ENCODE peak calls at places on chromosomes 5 and 9, in four cellular contexts. Q, X, S and P are unnamed samples. For H3K4me1 and H3K27me3, the result is how much of the 10 kb centered on the place peaks cover.

GRCh38 chr9:111957856-111958631 is 61.4 kb downstream of the UGCG start:
- DNase-seq in Q (no peak), X (peak), S (no peak), P (no peak)

GRCh38 chr9:581673-582497 is 259.6 kb upstream of the DMRT1 start:
- DNase-seq in Q (peak), X (no peak), S (no peak), P (no peak)

GRCh38 chr5:72248352-72249032 is 71.5 kb downstream of the MRPS27 start:
- DNase-seq in Q (no peak), X (no peak), S (no peak), P (no peak)

GRCh38 chr5:80437326-80437725 is 29.5 kb downstream of the ZFYVE16 start:
- DNase-seq in Q (no peak), X (no peak), S (no peak), P (no peak)

GRCh38 chr9:70428781-70429180 is 14.3 kb upstream of the KLF9 start:
- DNase-seq in Q (no peak), X (no peak), S (no peak), P (no peak)

GRCh38 chr9:14062449-14063187 is 251.3 kb downstream of the NFIB start:
- DNase-seq in Q (no peak), X (no peak), S (no peak), P (no peak)

GRCh38 chr9:126754436-126755324 is 50.2 kb upstream of the ZBTB43 start:
- DNase-seq in Q (no peak), X (no peak), S (no peak), P (no peak)

GRCh38 chr9:110555971-110556370 is 23.6 kb downstream of the SVEP1 start:
- DNase-seq in Q (no peak), X (no peak), S (no peak), P (no peak)

GRCh38 chr5:134620634-134621033 is 12.0 kb downstream of the SAR1B start:
- DNase-seq in Q (no peak), X (no peak), S (no peak), P (no peak)

GRCh38 chr5:33604503-33604902 is 163.7 kb downstream of the TARS1 start:
- DNase-seq in Q (no peak), X (no peak), S (no peak), P (no peak)

GRCh38 chr5:178236685-178237084 is 4.1 kb upstream of the PHYKPL start:
- DNase-seq in Q (no peak), X (no peak), S (no peak), P (no peak)

GRCh38 chr9:92808726-92809451 is 44.3 kb upstream of the BICD2 start:
- DNase-seq in Q (peak), X (peak), S (peak), P (no peak)

GRCh38 chr5:136810198-136810823 is 445.0 kb upstream of the TRPC7 start:
- DNase-seq in Q (no peak), X (no peak), S (no peak), P (no peak)

GRCh38 chr9:84921175-84921574 is 251.6 kb downstream of the NTRK2 start:
- DNase-seq in Q (no peak), X (no peak), S (no peak), P (no peak)

GRCh38 chr5:172659909-172660628 is 19.0 kb downstream of the NEURL1B start:
- DNase-seq in Q (peak), X (no peak), S (peak), P (no peak)

GRCh38 chr5:11007251-11007650 is 246.2 kb upstream of the DAP start:
- DNase-seq in Q (no peak), X (no peak), S (no peak), P (no peak)

GRCh38 chr5:95892784-95893354 is 68.8 kb downstream of the ELL2 start:
- DNase-seq in Q (peak), X (no peak), S (no peak), P (no peak)

GRCh38 chr5:41797672-41798071 is 72.6 kb downstream of the OXCT1 start:
- DNase-seq in Q (no peak), X (no peak), S (no peak), P (no peak)

GRCh38 chr9:76458903-76459690 is at the start of gene GCNT1:
- DNase-seq in Q (peak), X (peak), S (peak), P (peak)

GRCh38 chr5:102663771-102664530 is 91.2 kb upstream of the PAM start:
- DNase-seq in Q (no peak), X (no peak), S (no peak), P (no peak)

GRCh38 chr5:157866536-157866935 is 7.6 kb upstream of the CLINT1 start:
- DNase-seq in Q (no peak), X (no peak), S (no peak), P (no peak)

GRCh38 chr5:152592416-152592815 is 187.3 kb upstream of the NMUR2 start:
- DNase-seq in Q (no peak), X (no peak), S (no peak), P (no peak)

GRCh38 chr5:55897206-55897894 is 46.2 kb downstream of the IL31RA start:
- DNase-seq in Q (no peak), X (no peak), S (no peak), P (no peak)
- H3K4me3 ChIP-seq in Q (no peak), X (no peak), S (no peak), P (no peak)

GRCh38 chr5:32029291-32029690 is 144.8 kb downstream of the GOLPH3 start:
- DNase-seq in Q (no peak), X (no peak), S (no peak), P (no peak)

GRCh38 chr5:32027717-32028321 is 146.3 kb downstream of the GOLPH3 start:
- DNase-seq in Q (peak), X (no peak), S (no peak), P (no peak)

GRCh38 chr5:32030686-32031478 is 143.2 kb downstream of the GOLPH3 start:
- DNase-seq in Q (no peak), X (no peak), S (no peak), P (no peak)

GRCh38 chr5:32027093-32027716 is 146.9 kb downstream of the GOLPH3 start:
- DNase-seq in Q (peak), X (no peak), S (no peak), P (no peak)

DNA sequence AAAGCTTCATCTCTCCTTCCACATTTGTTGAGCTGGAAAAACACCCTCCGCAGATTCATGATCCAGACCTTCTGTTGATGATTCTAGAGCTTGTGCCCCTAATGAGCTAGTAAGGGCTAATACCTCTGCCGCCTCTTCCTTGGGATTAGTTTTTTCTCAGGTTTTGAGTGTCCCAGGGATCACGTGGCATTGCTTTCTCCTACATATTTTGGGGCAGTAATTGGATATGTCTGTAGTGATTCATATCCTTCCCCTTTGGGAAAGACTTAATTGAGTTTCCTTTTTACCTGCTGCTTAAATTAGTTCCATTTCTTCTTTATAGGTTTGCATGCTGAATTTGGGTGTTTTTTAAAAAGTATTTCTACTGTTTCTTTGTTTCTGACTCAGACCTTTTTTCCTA is 143.9 kb downstream of the GOLPH3 start:
- DNase-seq in Q (no peak), X (no peak), S (no peak), P (no peak)
- H3K4me1 ChIP-seq in Q (under half), X (under half), S (half or more), P (under half)

GRCh38 chr5:140037012-140037411 is 6.1 kb downstream of the NRG2 start:
- DNase-seq in Q (no peak), X (no peak), S (no peak), P (no peak)
- H3K27me3 ChIP-seq in Q (half or more), X (under half), S (under half), P (under half)

GRCh38 chr5:7816535-7816901 is 34.4 kb downstream of the CFAP90 start:
- DNase-seq in Q (peak), X (no peak), S (no peak), P (no peak)
- H3K4me3 ChIP-seq in Q (peak), X (no peak), S (no peak), P (no peak)

GRCh38 chr9:130334915-130335314 is 69.4 kb downstream of the HMCN2 start:
- DNase-seq in Q (no peak), X (no peak), S (no peak), P (no peak)

GRCh38 chr9:130331573-130331972 is 66.0 kb downstream of the HMCN2 start:
- DNase-seq in Q (peak), X (no peak), S (peak), P (no peak)

GRCh38 chr9:130331061-130331460 is 65.5 kb downstream of the HMCN2 start:
- DNase-seq in Q (no peak), X (no peak), S (no peak), P (no peak)

GRCh38 chr9:130332384-130332926 is 66.9 kb downstream of the HMCN2 start:
- DNase-seq in Q (no peak), X (no peak), S (no peak), P (no peak)

GRCh38 chr9:130333041-130334040 is 67.8 kb downstream of the HMCN2 start:
- DNase-seq in Q (no peak), X (no peak), S (no peak), P (no peak)
- H3K4me1 ChIP-seq in Q (under half), X (under half), S (under half), P (under half)

DNA sequence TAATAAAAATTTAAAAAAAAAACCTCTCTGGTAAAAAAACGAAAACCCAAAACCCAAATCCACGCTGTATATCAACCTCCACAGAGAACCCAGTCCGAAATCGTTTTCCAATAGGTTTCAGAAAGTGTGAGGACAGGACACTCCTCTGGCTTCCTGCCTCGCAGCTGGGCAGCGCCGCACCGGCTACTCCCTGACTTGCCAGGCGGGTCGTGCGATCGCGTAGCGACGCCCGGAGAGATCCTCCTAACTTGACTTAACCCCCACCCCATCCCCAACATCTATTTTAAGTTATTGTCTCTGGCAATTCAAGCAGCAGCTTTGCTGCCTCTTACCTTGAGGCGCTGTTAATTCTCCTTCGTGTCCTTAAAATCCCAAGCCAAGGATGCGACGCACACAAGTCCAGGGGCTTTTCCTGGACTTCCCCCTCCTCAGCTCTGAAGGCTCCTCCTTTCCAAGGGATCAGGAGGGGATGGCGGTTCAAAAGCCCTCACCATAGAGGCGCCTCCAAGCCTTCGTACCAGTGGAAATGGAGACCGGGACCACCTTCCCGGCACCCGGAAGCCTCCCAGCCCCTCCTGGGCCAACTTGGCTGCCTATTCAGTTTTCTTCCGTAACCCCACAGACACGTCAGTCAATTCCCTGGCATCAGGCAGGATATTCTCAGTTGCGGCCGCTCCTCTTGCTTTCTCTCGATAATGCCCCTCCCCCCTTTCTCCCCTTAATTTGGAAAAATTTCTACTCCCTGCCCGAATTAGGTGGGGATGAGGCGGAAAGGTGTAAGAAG is 1639.5 kb upstream of the C9orf72 start:
- DNase-seq in Q (peak), X (no peak), S (no peak), P (no peak)
- H3K27me3 ChIP-seq in Q (half or more), X (under half), S (half or more), P (under half)